ENCODE peak calls at places on chromosomes 5 and 9, in eight cellular contexts. J, G, V, P, L, Y, E and B are unnamed samples.

GRCh38 chr9:35520404-35520790 is 30.5 kb downstream of the RUSC2 start:
- DNase-seq in G (no peak), P (no peak), V (no peak), J (no peak), E (no peak), L (no peak), Y (no peak), B (no peak)

GRCh38 chr5:121199238-121199999 is 652.3 kb upstream of the FTMT start:
- DNase-seq in P (no peak), E (no peak), Y (no peak), V (no peak), G (no peak), L (no peak), J (no peak), B (no peak)

GRCh38 chr9:137694962-137695875 is 76.4 kb downstream of the EHMT1 start:
- DNase-seq in P (no peak), V (no peak), J (no peak), Y (no peak), G (no peak), L (peak), E (peak), B (no peak)

GRCh38 chr5:73417307-73418035 is 31.1 kb downstream of the FOXD1 start:
- DNase-seq in V (no peak), Y (no peak), J (peak), L (no peak), P (no peak), E (no peak), G (no peak), B (no peak)

GRCh38 chr5:176542596-176543427 is 5.6 kb upstream of the RNF44 start:
- DNase-seq in G (no peak), V (no peak), E (no peak), L (no peak), Y (no peak), J (no peak), P (peak), B (no peak)

GRCh38 chr9:118395415-118395814 is 691.2 kb downstream of the TLR4 start:
- DNase-seq in P (no peak), E (no peak), G (no peak), V (no peak), L (no peak), Y (no peak), J (no peak), B (no peak)

GRCh38 chr9:19252174-19252884 is 21.8 kb downstream of the DENND4C start:
- DNase-seq in G (no peak), L (no peak), J (no peak), E (no peak), Y (no peak), V (no peak), P (no peak), B (no peak)

GRCh38 chr5:73306741-73307275 is 133.8 kb downstream of the TMEM174 start:
- DNase-seq in J (no peak), G (no peak), V (no peak), L (no peak), Y (no peak), E (no peak), P (no peak), B (no peak)

GRCh38 chr5:83720805-83721431 is at the start of gene HAPLN1:
- DNase-seq in Y (no peak), V (no peak), E (no peak), G (no peak), L (no peak), J (no peak), P (no peak), B (no peak)

GRCh38 chr5:98927242-98927987 is 1.4 kb downstream of the CHD1 start:
- DNase-seq in E (no peak), J (peak), G (peak), P (peak), Y (peak), L (peak), V (peak), B (no peak)